ENCODE peak calls at places on chromosomes 5 and 9, in seven cellular contexts. B is H1, N is IMR-90, C is H9, P is neuronal stem cell, G is mesenchymal stem cell, I is trophoblast cell. Z is an unnamed sample.

GRCh38 chr5:72767289-72768010 is 49.0 kb upstream of the TNPO1 start:
- DNase-seq in P (no peak), I (no peak), N (no peak), B (no peak), C (peak; percentile 33), G (peak; percentile 6), Z (peak; percentile 25)

GRCh38 chr5:150164640-150165039 is 1.9 kb upstream of the CDX1 start:
- DNase-seq in P (no peak), I (no peak), C (no peak), B (no peak), G (peak; percentile 36), N (peak; percentile 25), Z (no peak)

GRCh38 chr9:137611623-137612609 is 6.4 kb downstream of the ARRDC1 start:
- DNase-seq in N (peak; percentile 73), I (peak; percentile 97), P (no peak), G (peak; percentile 57), B (no peak), C (no peak), Z (peak; percentile 67)

GRCh38 chr9:87336407-87336806 is 161.3 kb upstream of the DAPK1 start:
- DNase-seq in P (no peak), B (no peak), N (no peak), I (peak; percentile 35), C (no peak), G (peak; percentile 26), Z (peak; percentile 71)

GRCh38 chr5:169538935-169539334 is 44.6 kb upstream of the SPDL1 start:
- DNase-seq in G (no peak), C (no peak), I (no peak), B (no peak), P (no peak), N (no peak), Z (no peak)

GRCh38 chr5:17951392-17952169 is 317.3 kb downstream of the TAF11L14 start:
- DNase-seq in C (peak; percentile 89), P (peak; percentile 3), G (no peak), N (no peak), I (peak; percentile 77), B (peak; percentile 36), Z (peak; percentile 93)

GRCh38 chr5:17374157-17374556 is 123.9 kb upstream of the TAF11L2 start:
- DNase-seq in B (no peak), C (no peak), N (peak; percentile 61), I (no peak), G (no peak), P (no peak), Z (peak; percentile 41)

GRCh38 chr9:127360829-127361228 is 36.1 kb upstream of the SLC2A8 start:
- DNase-seq in P (no peak), B (peak; percentile 34), C (peak; percentile 74), N (peak; percentile 20), I (peak; percentile 34), G (peak; percentile 26), Z (peak; percentile 89)

GRCh38 chr5:6377582-6378127 is 692 bp downstream of the MED10 start:
- DNase-seq in C (peak; percentile 5), G (peak; percentile 27), N (no peak), P (no peak), B (no peak), I (no peak), Z (no peak)

GRCh38 chr9:35813434-35814105 is 1.3 kb downstream of the HINT2 start:
- DNase-seq in C (peak; percentile 69), I (peak; percentile 31), B (no peak), P (no peak), N (peak; percentile 32), G (peak; percentile 49), Z (peak; percentile 91)

GRCh38 chr9:128921881-128922763 is 1.3 kb downstream of the PHYHD1 start:
- DNase-seq in N (peak; percentile 50), P (peak; percentile 63), G (peak; percentile 78), C (peak; percentile 85), B (peak; percentile 50), I (peak; percentile 61), Z (peak; percentile 92)

GRCh38 chr5:52746539-52746938 is 41.2 kb upstream of the ITGA1 start:
- DNase-seq in C (no peak), G (no peak), P (no peak), I (peak; percentile 29), N (peak; percentile 45), B (no peak), Z (no peak)

GRCh38 chr5:134468921-134469400 is 56.5 kb upstream of the JADE2 start:
- DNase-seq in P (no peak), N (no peak), B (no peak), I (no peak), C (no peak), G (no peak), Z (no peak)

GRCh38 chr5:177487975-177488374 is 9.4 kb downstream of the PDLIM7 start:
- DNase-seq in I (no peak), N (no peak), P (no peak), G (no peak), B (no peak), C (no peak), Z (no peak)

GRCh38 chr5:39671421-39672110 is 246.8 kb upstream of the DAB2 start:
- DNase-seq in P (no peak), B (no peak), I (no peak), C (no peak), G (no peak), N (no peak), Z (no peak)

GRCh38 chr9:96176901-96177718 is 124.9 kb downstream of the HSD17B3 start:
- DNase-seq in N (no peak), P (no peak), G (no peak), C (peak; percentile 56), I (no peak), B (no peak), Z (peak; percentile 46)

GRCh38 chr5:174247239-174247638 is 201.7 kb downstream of the NSG2 start:
- DNase-seq in B (no peak), I (no peak), G (no peak), N (no peak), P (no peak), C (no peak), Z (no peak)

GRCh38 chr9:137372693-137373610 is 50.0 kb downstream of the EXD3 start:
- DNase-seq in I (no peak), B (no peak), G (no peak), P (no peak), C (peak; percentile 23), N (no peak), Z (no peak)

GRCh38 chr9:127520941-127521918 is 69.9 kb downstream of the LRSAM1 start:
- DNase-seq in G (peak; percentile 95), P (no peak), I (no peak), N (peak; percentile 83), C (peak; percentile 75), B (no peak), Z (peak; percentile 85)

GRCh38 chr9:137429974-137430722 is 7.0 kb downstream of the NOXA1 start:
- DNase-seq in G (no peak), C (peak; percentile 69), P (no peak), B (no peak), I (no peak), N (no peak), Z (no peak)

GRCh38 chr5:128498844-128499455 is 39.1 kb downstream of the FBN2 start:
- DNase-seq in I (peak; percentile 88), G (peak; percentile 62), P (no peak), B (no peak), N (peak; percentile 79), C (no peak), Z (peak; percentile 31)

GRCh38 chr5:77231470-77232138 is 21.1 kb downstream of the PDE8B start:
- DNase-seq in G (no peak), C (no peak), B (no peak), I (no peak), P (no peak), N (no peak), Z (peak; percentile 87)

GRCh38 chr5:92909545-92909962 is 671.5 kb downstream of the NR2F1-AS1 start:
- DNase-seq in C (peak; percentile 60), P (peak; percentile 63), N (peak; percentile 11), G (peak; percentile 33), I (peak; percentile 15), B (no peak), Z (peak; percentile 63)

GRCh38 chr5:172616730-172617129 is 24.3 kb upstream of the NEURL1B start:
- DNase-seq in C (no peak), P (no peak), G (peak; percentile 13), I (peak; percentile 44), B (no peak), N (peak; percentile 49), Z (no peak)

GRCh38 chr5:97182571-97183099 is 412 bp downstream of the RIOK2 start:
- DNase-seq in P (no peak), C (no peak), G (no peak), N (peak; percentile 36), I (no peak), B (no peak), Z (no peak)

GRCh38 chr5:170307575-170308465 is 10.2 kb upstream of the LCP2 start:
- DNase-seq in I (peak; percentile 88), B (no peak), P (peak; percentile 23), G (peak; percentile 95), N (peak; percentile 63), C (no peak), Z (no peak)

GRCh38 chr5:137870647-137871339 is 3.1 kb downstream of the MYOT start:
- DNase-seq in P (no peak), G (no peak), I (no peak), N (no peak), B (no peak), C (no peak), Z (no peak)

GRCh38 chr9:83330207-83331196 is 207.7 kb downstream of the FRMD3 start:
- DNase-seq in G (no peak), P (no peak), N (no peak), C (no peak), I (peak; percentile 38), B (no peak), Z (no peak)

GRCh38 chr9:14433841-14434511 is 120.0 kb upstream of the NFIB start:
- DNase-seq in B (no peak), I (peak; percentile 35), G (peak; percentile 51), C (no peak), N (peak; percentile 69), P (no peak), Z (no peak)

GRCh38 chr5:53831496-53831895 is 271.1 kb downstream of the NDUFS4 start:
- DNase-seq in B (no peak), I (no peak), C (no peak), P (no peak), G (no peak), N (no peak), Z (no peak)
- H2AK5ac ChIP-seq in B (no peak overlapping the region), I (no peak overlapping the region), C (no peak overlapping the region), P (no peak overlapping the region), G (no peak overlapping the region), N (no peak overlapping the region), Z (no peak overlapping the region)

GRCh38 chr5:107455111-107455544 is 215.6 kb downstream of the EFNA5 start:
- DNase-seq in C (no peak), B (no peak), N (peak; percentile 39), I (peak; percentile 74), P (peak; percentile 46), G (peak; percentile 38), Z (peak; percentile 71)
- H2AK5ac ChIP-seq in C (no peak overlapping the region), B (no peak overlapping the region), N (peak overlapping the region; percentile 74), I (no peak overlapping the region), P (no peak overlapping the region), G (peak overlapping the region; percentile 98), Z (no peak overlapping the region)

GRCh38 chr5:57004800-57005199 is 52.9 kb upstream of the MIER3 start:
- DNase-seq in I (peak; percentile 91), C (no peak), G (no peak), B (no peak), P (no peak), N (no peak), Z (peak; percentile 84)
- H2AK5ac ChIP-seq in I (peak overlapping the region; percentile 83), C (no peak overlapping the region), G (no peak overlapping the region), B (no peak overlapping the region), P (no peak overlapping the region), N (no peak overlapping the region), Z (no peak overlapping the region)

DNA sequence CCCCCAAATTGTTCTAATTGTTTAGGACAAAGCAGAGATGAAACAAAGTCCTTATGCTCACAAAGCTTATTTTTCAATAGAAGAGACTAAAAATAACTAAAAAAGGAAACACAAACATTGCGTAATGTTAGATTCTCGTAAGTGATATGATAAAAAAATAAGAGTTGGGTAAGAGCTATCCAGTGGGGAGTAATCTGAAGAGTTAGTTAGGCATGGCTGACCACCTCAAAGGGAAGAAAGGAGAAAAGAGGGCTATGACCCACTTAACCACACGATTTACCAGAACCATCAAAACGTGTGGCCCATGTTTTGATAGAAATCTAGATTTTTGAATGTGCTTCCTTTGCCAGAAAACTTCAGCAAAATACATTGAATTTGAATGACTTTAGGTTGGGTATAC is 1296.8 kb upstream of the NUDT12 start:
- DNase-seq in I (no peak), P (no peak), B (no peak), N (no peak), G (no peak), C (no peak), Z (no peak)
- H2AK5ac ChIP-seq in I (no peak overlapping the region), P (no peak overlapping the region), B (no peak overlapping the region), N (no peak overlapping the region), G (no peak overlapping the region), C (no peak overlapping the region), Z (no peak overlapping the region)